ENCODE peak calls at places on chromosomes 11 and 22, in eight cellular contexts. K is CD4-positive, alpha-beta T cell; M is IMR-90; G is neuronal stem cell; B is CD4-positive, CD25-positive, alpha-beta regulatory T cell; U is MM.1S; X is left ventricle myocardium inferior; C is aorta. A is an unnamed sample.

GRCh38 chr11:96306933-96307747 is 35.9 kb downstream of the MAML2 start:
- DNase-seq in C (peak; percentile 80), K (no peak), U (no peak), G (peak; percentile 42), M (peak; percentile 99), X (peak; percentile 44), B (peak; percentile 21), A (peak; percentile 62)

GRCh38 chr11:108085672-108086071 is 35.7 kb upstream of the ACAT1 start:
- DNase-seq in G (no peak), K (no peak), M (no peak), B (no peak), C (no peak), U (no peak), X (no peak), A (no peak)

GRCh38 chr22:32531955-32532818 is 57.6 kb downstream of the FBXO7 start:
- DNase-seq in U (no peak), B (no peak), M (peak; percentile 93), X (peak; percentile 92), K (no peak), G (peak; percentile 18), C (peak; percentile 88), A (peak; percentile 97)

GRCh38 chr22:39417641-39418040 is 18.1 kb downstream of the TAB1 start:
- DNase-seq in U (no peak), G (no peak), K (no peak), M (no peak), B (no peak), C (peak; percentile 69), X (no peak), A (no peak)

GRCh38 chr22:21635771-21636510 is 3.4 kb downstream of the CCDC116 start:
- DNase-seq in U (no peak), K (no peak), X (no peak), G (no peak), B (no peak), C (no peak), M (no peak), A (peak; percentile 66)

GRCh38 chr11:47160753-47161133 is 15.9 kb downstream of the ARFGAP2 start:
- DNase-seq in G (no peak), B (no peak), U (no peak), X (no peak), C (no peak), M (no peak), K (no peak), A (no peak)

GRCh38 chr11:119486691-119487259 is 63.8 kb upstream of the THY1 start:
- DNase-seq in U (no peak), C (no peak), K (no peak), G (no peak), X (no peak), B (no peak), M (no peak), A (no peak)

GRCh38 chr11:61058583-61059259 is 43.6 kb upstream of the CD5 start:
- DNase-seq in X (no peak), B (no peak), G (no peak), C (no peak), M (no peak), K (no peak), U (no peak), A (no peak)

GRCh38 chr11:75328426-75329277 is 22.8 kb downstream of the ARRB1 start:
- DNase-seq in B (peak; percentile 92), M (peak; percentile 81), G (peak; percentile 48), C (peak; percentile 85), X (peak; percentile 70), K (peak; percentile 57), U (no peak), A (peak; percentile 91)

GRCh38 chr11:37264783-37265182 is 666.7 kb upstream of the RAG2 start:
- DNase-seq in C (no peak), M (no peak), B (no peak), X (no peak), K (no peak), G (no peak), U (no peak), A (no peak)

GRCh38 chr11:95790933-95791247 is 592 bp downstream of the CEP57 start:
- DNase-seq in X (peak; percentile 43), K (peak; percentile 8), C (peak; percentile 83), B (peak; percentile 80), M (peak; percentile 64), G (peak; percentile 44), U (peak; percentile 81), A (peak; percentile 38)

GRCh38 chr22:29266564-29267461 is 968 bp downstream of the RHBDD3 start:
- DNase-seq in M (peak; percentile 11), B (peak; percentile 7), G (no peak), C (no peak), U (no peak), X (no peak), K (no peak), A (peak; percentile 81)

GRCh38 chr22:31093090-31093850 is 12.2 kb downstream of the SMTN start:
- DNase-seq in X (peak; percentile 82), G (no peak), K (no peak), C (peak; percentile 91), M (no peak), B (no peak), U (no peak), A (peak; percentile 81)

GRCh38 chr11:124837491-124837856 is 27.8 kb upstream of the ROBO3 start:
- DNase-seq in G (no peak), X (no peak), U (peak; percentile 61), C (no peak), M (peak; percentile 90), K (no peak), B (peak; percentile 44), A (peak; percentile 93)

GRCh38 chr22:31732089-31732829 is 17.7 kb downstream of the PRR14L start:
- DNase-seq in K (no peak), C (no peak), M (no peak), B (no peak), U (no peak), G (no peak), X (no peak), A (no peak)

GRCh38 chr11:132024587-132025295 is 654.3 kb downstream of the NTM start:
- DNase-seq in C (no peak), B (no peak), M (peak; percentile 89), X (no peak), G (no peak), K (no peak), U (no peak), A (peak; percentile 87)

GRCh38 chr11:5665051-5665450 is 19.8 kb downstream of the TRIM5 start:
- DNase-seq in U (no peak), K (no peak), C (no peak), M (no peak), X (no peak), B (no peak), G (no peak), A (no peak)

GRCh38 chr11:11078344-11078743 is 220.5 kb upstream of the ZBED5 start:
- DNase-seq in G (no peak), B (no peak), K (no peak), X (no peak), U (no peak), M (peak; percentile 28), C (no peak), A (no peak)

GRCh38 chr22:19568337-19569311 is 44.4 kb upstream of the CLDN5 start:
- DNase-seq in X (no peak), B (peak; percentile 45), C (no peak), U (no peak), M (peak; percentile 95), G (no peak), K (no peak), A (peak; percentile 88)

GRCh38 chr11:102850973-102851745 is 7.8 kb upstream of the MMP3 start:
- DNase-seq in G (no peak), X (no peak), C (no peak), M (peak; percentile 86), K (no peak), B (no peak), U (no peak), A (peak; percentile 60)

DNA sequence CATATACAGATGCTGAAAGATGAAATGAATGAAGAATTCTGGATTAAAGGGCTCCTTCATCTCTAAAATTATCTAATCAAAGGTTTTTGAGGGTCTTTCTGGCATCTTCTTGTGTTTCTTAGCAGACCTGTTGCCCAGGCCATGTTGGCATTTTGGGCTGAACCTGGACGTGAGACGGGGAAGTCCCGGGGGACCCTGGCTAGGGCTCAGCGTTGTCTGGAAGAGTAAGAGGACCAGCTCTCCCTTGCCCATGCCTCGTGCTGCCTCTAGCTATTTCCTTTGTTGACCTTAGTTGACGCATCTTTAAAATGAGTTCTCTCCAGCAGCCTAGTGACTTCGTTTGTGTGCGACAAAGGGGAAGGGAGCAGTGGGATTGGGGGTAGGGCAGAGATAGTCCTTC is 152.2 kb downstream of the ST3GAL4 start:
- DNase-seq in M (no peak), X (no peak), U (no peak), K (no peak), G (no peak), B (no peak), C (no peak), A (no peak)
- H3K27me3 ChIP-seq in M (no peaks in the 10 kb centered on the region), X (peaks cover 80% of the 10 kb centered on the region), U (no peaks in the 10 kb centered on the region), K (no peaks in the 10 kb centered on the region), G (no peaks in the 10 kb centered on the region), B (peaks cover 1% of the 10 kb centered on the region), C (no peaks in the 10 kb centered on the region), A (no peaks in the 10 kb centered on the region)

DNA sequence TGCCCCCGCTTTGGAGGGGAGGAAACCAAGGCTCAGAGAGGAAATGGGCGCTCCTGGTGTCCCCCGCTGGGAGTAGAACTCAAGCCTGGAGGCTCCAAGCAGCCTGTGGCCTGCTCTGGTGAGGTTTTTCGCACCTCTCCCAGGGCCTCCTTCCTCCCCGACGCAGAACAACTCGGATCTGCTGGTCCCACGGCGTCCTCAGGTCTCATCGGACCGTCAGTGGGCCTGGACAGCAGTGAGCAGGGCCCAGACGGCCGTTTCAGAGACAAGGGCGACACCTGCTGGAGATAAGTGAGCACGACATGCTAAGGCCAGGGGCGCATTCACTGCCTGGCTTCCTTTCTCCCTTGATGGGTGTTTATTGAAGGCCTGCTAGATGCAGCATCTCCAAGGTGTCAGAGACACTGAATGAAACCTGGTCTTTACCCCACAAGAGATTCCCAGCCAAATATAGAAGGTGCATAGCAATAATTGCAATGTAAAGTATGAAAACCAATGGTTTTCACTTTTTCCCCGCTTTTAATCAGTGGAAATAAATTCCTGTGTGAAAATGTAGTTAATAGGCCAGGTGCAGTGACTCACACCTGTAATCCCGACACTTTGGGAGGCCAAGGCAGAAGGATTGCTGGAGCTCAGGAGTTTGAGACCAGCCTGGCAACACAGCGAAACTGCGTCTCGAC is 26.9 kb upstream of the CD82 start:
- DNase-seq in C (peak; percentile 90), M (peak; percentile 56), X (peak; percentile 76), K (peak; percentile 62), B (peak; percentile 70), U (peak; percentile 63), G (peak; percentile 79), A (peak; percentile 98)
- H3K27me3 ChIP-seq in C (no peaks in the 10 kb centered on the region), M (peaks cover 32% of the 10 kb centered on the region), X (no peaks in the 10 kb centered on the region), K (no peaks in the 10 kb centered on the region), B (no peaks in the 10 kb centered on the region), U (no peaks in the 10 kb centered on the region), G (no peaks in the 10 kb centered on the region), A (peaks cover 3% of the 10 kb centered on the region)

DNA sequence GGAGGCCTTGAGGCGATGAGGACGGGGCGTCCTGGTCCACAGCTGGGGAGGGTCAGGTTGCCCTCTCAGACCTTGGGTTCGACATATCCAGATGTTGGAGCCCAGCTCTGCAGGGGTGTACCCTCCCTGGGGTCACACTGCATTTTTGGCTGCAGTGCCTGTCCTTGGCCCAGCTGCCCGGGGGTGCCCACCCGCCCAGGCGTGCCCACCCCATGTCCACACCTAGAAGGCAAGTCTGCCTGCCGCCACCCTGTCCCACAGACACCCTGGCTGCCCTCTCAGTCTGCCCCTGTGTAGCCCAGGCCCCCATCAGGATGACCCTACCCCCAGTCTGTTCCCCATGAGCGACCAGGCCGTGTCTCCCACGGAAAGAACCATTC is 3.0 kb downstream of the LSP1 start:
- DNase-seq in B (no peak), G (no peak), C (no peak), X (no peak), U (no peak), M (no peak), K (no peak), A (no peak)
- H3K27me3 ChIP-seq in B (no peaks in the 10 kb centered on the region), G (no peaks in the 10 kb centered on the region), C (no peaks in the 10 kb centered on the region), X (no peaks in the 10 kb centered on the region), U (no peaks in the 10 kb centered on the region), M (peaks cover 33% of the 10 kb centered on the region), K (no peaks in the 10 kb centered on the region), A (no peaks in the 10 kb centered on the region)

GRCh38 chr11:84564180-84564866 is 1062.8 kb downstream of the DLG2 start:
- DNase-seq in B (peak; percentile 42), U (peak; percentile 44), M (peak; percentile 44), K (no peak), G (peak; percentile 35), C (peak; percentile 64), X (no peak), A (peak; percentile 29)
- H3K27me3 ChIP-seq in B (no peaks in the 10 kb centered on the region), U (no peaks in the 10 kb centered on the region), M (no peaks in the 10 kb centered on the region), K (no peaks in the 10 kb centered on the region), G (no peaks in the 10 kb centered on the region), C (no peaks in the 10 kb centered on the region), X (no peaks in the 10 kb centered on the region), A (no peaks in the 10 kb centered on the region)

A was measured in osteoblast.